ENCODE peak calls at places on chromosomes 2 and 18, in eight cellular contexts. A is mammary epithelial cell, L is mesendoderm, P is HepG2, O is endothelial cell of umbilical vein, E is OCI-LY7, C is GM23248, G is H9. Q is an unnamed sample. For H3K79me2, the result is how much of the 10 kb centered on the place peaks cover.

GRCh38 chr2:199716807-199717586 is 134.0 kb downstream of the FTCDNL1 start:
- DNase-seq in A (peak), E (no peak), C (peak), P (peak), G (no peak), L (no peak), O (no peak), Q (no peak)

GRCh38 chr2:174392706-174393105 is 2.8 kb upstream of the SCRN3 start:
- DNase-seq in G (no peak), A (peak), C (peak), O (no peak), E (no peak), P (no peak), L (no peak), Q (no peak)

GRCh38 chr2:129133692-129134641 is 815.3 kb upstream of the HS6ST1 start:
- DNase-seq in L (peak), G (no peak), A (no peak), P (no peak), E (no peak), C (no peak), O (no peak), Q (no peak)

GRCh38 chr2:61018319-61018750 is 280 bp upstream of the PUS10 start:
- DNase-seq in C (peak), O (no peak), E (no peak), P (no peak), G (no peak), L (no peak), A (peak), Q (no peak)

GRCh38 chr18:45588284-45588683 is 27.0 kb upstream of the SLC14A2 start:
- DNase-seq in O (no peak), A (no peak), C (peak), L (no peak), P (no peak), E (no peak), G (no peak), Q (no peak)

GRCh38 chr2:191521608-191522208 is 156.2 kb upstream of the NABP1 start:
- DNase-seq in O (peak), G (no peak), P (peak), E (peak), A (peak), L (peak), C (peak), Q (no peak)

GRCh38 chr2:229376866-229377265 is 105.8 kb upstream of the PID1 start:
- DNase-seq in A (peak), C (peak), O (no peak), G (no peak), E (no peak), L (no peak), P (no peak), Q (no peak)

GRCh38 chr2:65057391-65058052 is 1.3 kb downstream of the CEP68 start:
- DNase-seq in A (peak), E (peak), P (peak), G (no peak), L (no peak), C (peak), O (peak), Q (no peak)

GRCh38 chr2:133867131-133867530 is 298.9 kb upstream of the NCKAP5 start:
- DNase-seq in E (no peak), P (no peak), C (no peak), L (no peak), A (no peak), G (no peak), O (no peak), Q (no peak)

DNA sequence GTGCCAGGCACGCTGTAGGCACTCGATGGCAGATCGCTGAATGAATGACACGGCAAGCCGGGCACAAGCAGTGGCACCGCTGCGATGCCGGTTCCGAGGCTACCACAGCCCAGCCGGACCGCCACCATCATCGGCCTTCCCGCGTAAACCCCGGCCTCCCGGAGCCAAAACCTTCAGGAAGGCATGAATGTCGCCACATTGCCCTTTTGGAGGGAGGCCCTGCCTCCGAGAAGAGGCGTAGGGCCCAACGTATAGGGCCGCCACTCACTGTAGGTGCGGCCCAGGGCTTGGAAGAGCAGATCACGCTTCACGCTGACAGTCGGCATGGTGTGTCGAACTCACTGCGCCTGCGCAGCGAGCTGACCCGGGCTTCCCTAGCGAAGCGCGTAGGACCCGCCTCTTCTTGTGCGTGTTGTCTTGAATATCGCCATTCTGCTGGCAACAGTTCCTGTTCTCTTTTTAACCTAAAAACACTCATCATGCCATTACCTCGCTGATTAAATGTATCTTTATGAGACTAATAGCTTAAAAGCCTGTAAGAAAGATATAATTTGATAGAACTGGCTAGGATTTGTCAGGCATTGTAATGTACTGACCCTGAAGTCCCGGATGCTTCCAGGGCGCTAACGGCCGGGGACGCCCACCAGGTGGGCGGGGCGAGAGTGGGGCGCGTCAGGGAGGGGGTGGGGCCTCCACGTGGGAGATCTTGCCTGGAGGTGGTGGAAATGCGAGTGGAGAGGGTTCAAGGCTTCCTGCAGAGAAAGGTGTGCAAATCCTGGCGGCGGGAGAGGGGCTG is at the start of gene FARSB:
- DNase-seq in E (peak), C (peak), A (peak), P (peak), O (peak), L (peak), G (peak), Q (peak)
- H3K79me2 ChIP-seq in E (half or more), C (half or more), A (half or more), P (under half), O (under half), L (under half), G (under half), Q (half or more)

DNA sequence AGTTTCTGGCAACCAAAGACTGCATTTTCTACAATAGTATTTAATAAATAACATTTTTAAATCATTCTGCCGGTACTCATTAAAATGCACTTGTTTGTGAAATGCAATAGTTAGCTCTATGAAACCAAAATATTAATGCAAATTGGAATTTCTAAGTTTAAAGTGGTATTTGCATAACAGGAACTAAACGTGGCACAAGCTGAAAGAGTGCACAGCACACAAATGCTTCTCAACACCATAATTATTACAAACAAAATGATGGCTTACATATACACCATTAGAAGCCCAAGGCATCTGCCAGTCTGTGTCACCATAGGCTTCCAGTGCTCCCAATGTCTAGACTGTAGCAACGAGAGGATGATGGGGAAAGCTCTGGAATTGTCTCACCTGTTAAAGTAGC is 280.5 kb downstream of the TCF4 start:
- DNase-seq in L (no peak), A (no peak), O (no peak), C (no peak), P (no peak), G (no peak), E (no peak), Q (no peak)
- H3K79me2 ChIP-seq in L (under half), A (under half), O (half or more), C (half or more), P (under half), G (under half), E (under half), Q (half or more)

GRCh38 chr2:148664229-148664628 is 19.7 kb downstream of the EPC2 start:
- DNase-seq in G (no peak), P (no peak), C (no peak), O (no peak), E (no peak), L (no peak), A (no peak), Q (no peak)
- H3K79me2 ChIP-seq in G (under half), P (half or more), C (half or more), O (half or more), E (half or more), L (under half), A (half or more), Q (half or more)

GRCh38 chr2:159615187-159615935 is 987 bp downstream of the BAZ2B start:
- DNase-seq in E (peak), C (peak), A (peak), P (peak), G (peak), O (peak), L (peak), Q (peak)

GRCh38 chr2:159612255-159612901 is 4.0 kb downstream of the BAZ2B start:
- DNase-seq in A (peak), L (peak), G (no peak), P (no peak), E (no peak), O (peak), C (peak), Q (peak)

GRCh38 chr2:159613515-159614336 is 2.6 kb downstream of the BAZ2B start:
- DNase-seq in E (no peak), P (no peak), A (peak), L (no peak), O (peak), C (peak), G (no peak), Q (no peak)

GRCh38 chr2:159615936-159616733 is at the start of gene BAZ2B:
- DNase-seq in A (peak), O (peak), E (no peak), C (peak), L (peak), G (peak), P (peak), Q (peak)

DNA sequence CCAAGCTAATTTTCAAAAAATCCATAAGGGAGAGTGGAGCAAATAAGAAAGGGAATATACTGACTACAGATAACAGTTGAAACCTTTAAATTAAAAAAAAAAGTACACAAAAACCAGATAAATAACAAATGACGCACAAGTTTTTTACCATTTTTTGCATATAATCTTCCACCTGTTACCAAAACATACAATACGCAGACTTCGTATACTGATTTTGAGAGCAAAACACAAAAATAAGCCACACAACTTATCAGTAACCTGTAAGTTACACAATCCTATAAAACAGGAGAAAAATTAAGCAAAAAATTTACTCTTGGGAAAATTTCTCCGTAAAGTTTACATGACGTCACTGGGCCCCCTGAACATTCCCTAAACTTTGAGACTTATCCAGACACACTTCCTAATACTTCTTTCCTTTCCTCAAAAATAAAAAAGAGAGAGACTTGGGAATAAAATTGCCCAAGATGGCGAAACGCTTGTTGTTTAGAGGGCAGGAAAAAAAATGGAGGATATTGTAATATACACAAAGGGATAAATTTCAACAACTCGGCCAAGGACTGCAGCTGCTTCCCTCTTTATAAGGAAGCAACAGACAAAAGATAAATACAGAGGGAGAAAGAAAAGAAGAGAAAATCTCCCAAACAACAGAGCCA is 1.7 kb downstream of the BAZ2B start:
- DNase-seq in G (no peak), A (no peak), O (no peak), P (peak), E (no peak), L (no peak), C (peak), Q (no peak)
- H3K79me2 ChIP-seq in G (under half), A (half or more), O (under half), P (under half), E (under half), L (under half), C (half or more), Q (half or more)

GRCh38 chr2:186611526-186611925 is 21.7 kb downstream of the ITGAV start:
- DNase-seq in A (no peak), L (no peak), C (no peak), E (no peak), O (no peak), P (no peak), G (no peak), Q (no peak)

GRCh38 chr2:186617186-186617585 is 27.3 kb downstream of the ITGAV start:
- DNase-seq in A (no peak), C (no peak), E (no peak), G (no peak), P (no peak), L (no peak), O (no peak), Q (no peak)

GRCh38 chr2:186610785-186611184 is 20.9 kb downstream of the ITGAV start:
- DNase-seq in C (no peak), O (peak), A (no peak), P (no peak), E (no peak), G (no peak), L (peak), Q (no peak)

GRCh38 chr2:186614373-186614772 is 24.5 kb downstream of the ITGAV start:
- DNase-seq in P (no peak), C (no peak), L (no peak), E (no peak), G (no peak), A (no peak), O (no peak), Q (no peak)

GRCh38 chr2:186612555-186613440 is 22.9 kb downstream of the ITGAV start:
- DNase-seq in G (no peak), P (no peak), E (no peak), C (no peak), O (no peak), A (no peak), L (no peak), Q (peak)
- H3K79me2 ChIP-seq in G (under half), P (under half), E (under half), C (half or more), O (half or more), A (under half), L (under half), Q (under half)

GRCh38 chr2:105598404-105598803 is 146.3 kb upstream of the NCK2 start:
- DNase-seq in A (no peak), L (no peak), E (no peak), O (no peak), P (no peak), C (no peak), G (no peak), Q (no peak)

GRCh38 chr2:105597831-105598293 is 146.8 kb upstream of the NCK2 start:
- DNase-seq in A (no peak), P (no peak), E (no peak), O (no peak), G (no peak), L (no peak), C (peak), Q (no peak)

GRCh38 chr2:105598853-105599252 is 145.9 kb upstream of the NCK2 start:
- DNase-seq in L (no peak), G (no peak), O (no peak), P (no peak), A (no peak), E (no peak), C (no peak), Q (no peak)

GRCh38 chr2:105596522-105596921 is 148.2 kb upstream of the NCK2 start:
- DNase-seq in C (no peak), P (no peak), G (no peak), E (no peak), A (no peak), O (no peak), L (no peak), Q (no peak)

GRCh38 chr2:105597011-105597830 is 147.5 kb upstream of the NCK2 start:
- DNase-seq in G (no peak), P (no peak), O (no peak), A (no peak), C (no peak), L (no peak), E (no peak), Q (no peak)
- H3K79me2 ChIP-seq in G (under half), P (under half), O (under half), A (under half), C (under half), L (under half), E (under half), Q (under half)

GRCh38 chr2:105822186-105822585 is 77.5 kb downstream of the NCK2 start:
- DNase-seq in E (no peak), P (peak), C (no peak), O (no peak), A (no peak), L (no peak), G (no peak), Q (no peak)
- H3K79me2 ChIP-seq in E (under half), P (under half), C (under half), O (under half), A (half or more), L (under half), G (under half), Q (under half)

GRCh38 chr2:216133392-216133791 is 24.2 kb downstream of the XRCC5 start:
- DNase-seq in O (no peak), G (no peak), L (no peak), C (no peak), A (no peak), E (no peak), P (no peak), Q (no peak)
- H3K79me2 ChIP-seq in O (under half), G (under half), L (under half), C (half or more), A (half or more), E (under half), P (under half), Q (half or more)

Q was measured in neural progenitor cell.